ENCODE peak calls at places on chromosomes 1 and 21, in five cellular contexts. I is effector memory CD8-positive, alpha-beta T cell; B is ureter; F is left cardiac atrium; X is stimulated activated CD8-positive, alpha-beta memory T cell treated with anti-CD3 and anti-CD28 coated beads, Interleukin-2, amount 100 ng/mL, for 1 hour. A is an unnamed sample.

GRCh38 chr21:45539046-45539795 is 3.0 kb downstream of the SLC19A1 start:
- DNase-seq in I (no peak), B (peak), F (peak), X (no peak), A (no peak)

GRCh38 chr1:1763657-1764621 is 14.3 kb downstream of the NADK start:
- DNase-seq in I (no peak), B (peak), F (peak), X (no peak), A (peak)

GRCh38 chr1:19613075-19613748 is 30.9 kb upstream of the NBL1 start:
- DNase-seq in I (no peak), B (no peak), F (no peak), X (no peak), A (no peak)

GRCh38 chr1:168734946-168735345 is 5.9 kb upstream of the DPT start:
- DNase-seq in I (no peak), B (no peak), F (no peak), X (no peak), A (peak)

GRCh38 chr21:45135868-45136267 is 61.5 kb downstream of the ADARB1 start:
- DNase-seq in I (no peak), B (no peak), F (no peak), X (no peak), A (no peak)

GRCh38 chr1:203769505-203770343 is 4.7 kb downstream of the LAX1 start:
- DNase-seq in I (no peak), B (peak), F (peak), X (no peak), A (peak)

GRCh38 chr21:14522689-14523088 is 23.4 kb downstream of the SAMSN1 start:
- DNase-seq in I (no peak), B (no peak), F (no peak), X (no peak), A (no peak)

GRCh38 chr1:205395616-205396015 is 26.2 kb downstream of the LEMD1 start:
- DNase-seq in I (no peak), B (no peak), F (no peak), X (no peak), A (no peak)

GRCh38 chr1:147168626-147169058 is 3.6 kb downstream of the PRKAB2 start:
- DNase-seq in I (no peak), B (no peak), F (peak), X (no peak), A (no peak)

GRCh38 chr21:26555554-26555953 is 17.5 kb downstream of the CYYR1 start:
- DNase-seq in I (no peak), B (no peak), F (no peak), X (no peak), A (no peak)

GRCh38 chr1:228390649-228391048 is 16.0 kb downstream of the TRIM11 start:
- DNase-seq in I (no peak), B (no peak), F (no peak), X (no peak), A (no peak)

GRCh38 chr1:45246760-45247159 is 40.4 kb upstream of the ZSWIM5 start:
- DNase-seq in I (no peak), B (no peak), F (no peak), X (no peak), A (peak)

GRCh38 chr1:41368384-41368783 is 7.2 kb downstream of the FOXO6 start:
- DNase-seq in I (no peak), B (no peak), F (no peak), X (no peak), A (no peak)

GRCh38 chr1:206098242-206098919 is 18.8 kb downstream of the AVPR1B start:
- DNase-seq in I (no peak), B (no peak), F (no peak), X (no peak), A (no peak)

GRCh38 chr1:54374766-54375165 is 31.4 kb downstream of the SSBP3 start:
- DNase-seq in I (no peak), B (no peak), F (no peak), X (no peak), A (no peak)

GRCh38 chr21:43684424-43684823 is 25.1 kb downstream of the RRP1B start:
- DNase-seq in I (no peak), B (no peak), F (no peak), X (no peak), A (peak)

GRCh38 chr1:111729271-111729921 is 9.8 kb downstream of the INKA2 start:
- DNase-seq in I (no peak), B (peak), F (peak), X (no peak), A (no peak)

GRCh38 chr1:47569681-47570470 is 132.0 kb downstream of the FOXD2 start:
- DNase-seq in I (no peak), B (peak), F (peak), X (no peak), A (no peak)

GRCh38 chr1:84360303-84360702 is 38.0 kb upstream of the DNASE2B start:
- DNase-seq in I (no peak), B (no peak), F (no peak), X (no peak), A (no peak)

GRCh38 chr1:110927484-110928075 is 36.1 kb downstream of the LRIF1 start:
- DNase-seq in I (no peak), B (no peak), F (no peak), X (no peak), A (no peak)

GRCh38 chr1:244386595-244386994 is 65.1 kb downstream of the ADSS2 start:
- DNase-seq in I (no peak), B (no peak), F (no peak), X (no peak), A (no peak)

GRCh38 chr1:184298321-184299052 is 88.3 kb upstream of the C1orf21 start:
- DNase-seq in I (no peak), B (no peak), F (no peak), X (no peak), A (peak)

GRCh38 chr1:236799001-236799400 is 3.9 kb downstream of the MTR start:
- DNase-seq in I (no peak), B (no peak), F (no peak), X (no peak), A (no peak)

GRCh38 chr1:1217621-1218523 is 3.9 kb upstream of the TNFRSF4 start:
- DNase-seq in I (no peak), B (no peak), F (no peak), X (no peak), A (no peak)

GRCh38 chr1:103948526-103948925 is 198.8 kb downstream of the AMY1C start:
- DNase-seq in I (no peak), B (no peak), F (no peak), X (no peak), A (peak)

GRCh38 chr1:201364808-201365105 is 12.7 kb downstream of the TNNT2 start:
- DNase-seq in I (no peak), B (no peak), F (peak), X (no peak), A (no peak)

GRCh38 chr1:2526824-2527552 is 592 bp upstream of the PANK4 start:
- DNase-seq in I (no peak), B (no peak), F (no peak), X (no peak), A (peak)

GRCh38 chr1:234969630-234970370 is 158.8 kb downstream of the TOMM20 start:
- DNase-seq in I (no peak), B (no peak), F (peak), X (no peak), A (peak)

GRCh38 chr1:243482237-243483022 is 226.6 kb downstream of the SDCCAG8 start:
- DNase-seq in I (no peak), B (no peak), F (no peak), X (no peak), A (no peak)

A was measured in pons.